ENCODE peak calls at places on chromosomes 13 and 19, in nine cellular contexts. F is epithelial cell of proximal tubule, T is cardiac muscle cell, N is upper lobe of right lung, M is GM20000, V is lung, Y is omental fat pad, S is fibroblast of mammary gland, L is AG04450. Z is an unnamed sample.

GRCh38 chr13:30698023-30698422 is 37.3 kb upstream of the ALOX5AP start:
- DNase-seq in F (no peak), T (peak), N (no peak), M (no peak), V (no peak), Y (no peak), S (peak), L (peak), Z (no peak)

GRCh38 chr19:53809518-53810186 is 14.5 kb downstream of the NLRP12 start:
- DNase-seq in F (no peak), T (no peak), N (no peak), M (no peak), V (no peak), Y (no peak), S (no peak), L (no peak), Z (peak)

GRCh38 chr19:52171321-52172169 is at the start of gene ZNF836:
- DNase-seq in F (no peak), T (peak), N (peak), M (peak), V (peak), Y (peak), S (peak), L (no peak), Z (peak)

GRCh38 chr13:20342326-20342725 is 110.2 kb upstream of the GJB6 start:
- DNase-seq in F (no peak), T (no peak), N (no peak), M (no peak), V (no peak), Y (no peak), S (no peak), L (no peak), Z (no peak)

GRCh38 chr19:2524840-2525723 is 49.2 kb downstream of the GADD45B start:
- DNase-seq in F (no peak), T (peak), N (no peak), M (no peak), V (no peak), Y (no peak), S (peak), L (no peak), Z (no peak)

GRCh38 chr19:46976845-46977320 is 42.8 kb upstream of the NPAS1 start:
- DNase-seq in F (peak), T (peak), N (no peak), M (no peak), V (no peak), Y (no peak), S (peak), L (no peak), Z (no peak)

GRCh38 chr13:62920181-62920580 is 1504.5 kb upstream of the PCDH20 start:
- DNase-seq in F (no peak), T (no peak), N (no peak), M (no peak), V (no peak), Y (no peak), S (peak), L (no peak), Z (no peak)

GRCh38 chr13:25170554-25171107 is 1.5 kb downstream of the AMER2 start:
- DNase-seq in F (no peak), T (peak), N (no peak), M (peak), V (no peak), Y (no peak), S (no peak), L (no peak), Z (peak)

GRCh38 chr13:77784531-77784930 is 87.0 kb downstream of the SLAIN1 start:
- DNase-seq in F (no peak), T (no peak), N (no peak), M (no peak), V (no peak), Y (no peak), S (no peak), L (no peak), Z (no peak)

GRCh38 chr19:37227996-37228395 is 10.0 kb downstream of the ZNF383 start:
- DNase-seq in F (no peak), T (no peak), N (no peak), M (no peak), V (no peak), Y (no peak), S (peak), L (no peak), Z (peak)
- TF ChIP-seq CTCF in F (peak), T (peak), N (peak), M (peak), V (peak), Y (no peak), S (peak), L (peak), Z (peak)

DNA sequence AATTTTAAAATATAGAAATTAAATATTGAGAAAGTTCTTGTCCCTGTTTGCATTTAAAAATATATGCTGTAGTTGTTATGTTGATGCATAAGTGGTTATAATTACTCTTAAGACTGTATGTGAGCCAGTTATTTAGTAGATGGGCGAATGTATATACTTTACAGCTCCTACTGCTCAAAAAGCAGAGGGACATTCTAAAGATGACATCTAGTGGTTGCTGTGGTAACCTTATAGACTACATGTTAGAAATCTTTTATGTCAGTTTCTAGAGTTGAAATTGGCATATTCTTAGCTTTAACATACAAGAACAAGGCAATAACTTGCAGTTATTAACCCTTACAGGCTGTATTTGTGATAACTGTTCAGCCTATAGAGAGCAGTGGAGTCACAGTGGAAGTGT is 160.5 kb downstream of the OLFM4 start:
- DNase-seq in F (no peak), T (no peak), N (no peak), M (no peak), V (no peak), Y (no peak), S (no peak), L (no peak), Z (no peak)
- TF ChIP-seq CTCF in F (no peak), T (no peak), N (no peak), M (no peak), V (no peak), Y (no peak), S (no peak), L (no peak), Z (no peak)

GRCh38 chr19:55212447-55212846 is 3.1 kb upstream of the PTPRH start:
- DNase-seq in F (no peak), T (no peak), N (no peak), M (no peak), V (no peak), Y (no peak), S (no peak), L (no peak), Z (peak)
- TF ChIP-seq CTCF in F (peak), T (peak), N (peak), M (peak), V (no peak), Y (no peak), S (peak), L (no peak), Z (peak)

DNA sequence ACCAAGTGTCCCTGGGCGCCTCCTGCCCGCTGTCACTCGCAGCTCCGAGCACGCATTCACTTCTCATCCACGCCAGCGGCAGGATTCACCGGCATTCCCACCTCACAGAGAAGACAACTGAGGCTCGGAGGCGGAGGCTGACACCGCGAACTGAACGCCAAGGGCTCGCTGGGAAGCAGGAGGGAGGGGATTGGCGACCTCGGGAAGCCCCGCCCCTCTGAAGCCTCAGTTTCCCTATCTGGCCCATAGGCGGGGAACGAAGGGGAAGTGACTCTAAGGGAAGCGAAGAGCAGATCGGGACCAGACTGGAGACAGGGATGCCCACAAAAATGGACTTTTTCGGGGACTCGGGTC is 256 bp downstream of the MICOS13 start:
- DNase-seq in F (no peak), T (no peak), N (peak), M (no peak), V (no peak), Y (no peak), S (peak), L (no peak), Z (no peak)
- TF ChIP-seq CTCF in F (no peak), T (no peak), N (no peak), M (no peak), V (no peak), Y (no peak), S (no peak), L (no peak), Z (no peak)

GRCh38 chr13:84431646-84432045 is 549.4 kb upstream of the SLITRK1 start:
- DNase-seq in F (no peak), T (no peak), N (no peak), M (no peak), V (no peak), Y (no peak), S (peak), L (no peak), Z (no peak)

GRCh38 chr13:84433024-84433423 is 550.8 kb upstream of the SLITRK1 start:
- DNase-seq in F (no peak), T (peak), N (no peak), M (no peak), V (no peak), Y (no peak), S (peak), L (peak), Z (no peak)

GRCh38 chr13:84430015-84430414 is 547.7 kb upstream of the SLITRK1 start:
- DNase-seq in F (no peak), T (peak), N (no peak), M (no peak), V (no peak), Y (no peak), S (peak), L (no peak), Z (no peak)

DNA sequence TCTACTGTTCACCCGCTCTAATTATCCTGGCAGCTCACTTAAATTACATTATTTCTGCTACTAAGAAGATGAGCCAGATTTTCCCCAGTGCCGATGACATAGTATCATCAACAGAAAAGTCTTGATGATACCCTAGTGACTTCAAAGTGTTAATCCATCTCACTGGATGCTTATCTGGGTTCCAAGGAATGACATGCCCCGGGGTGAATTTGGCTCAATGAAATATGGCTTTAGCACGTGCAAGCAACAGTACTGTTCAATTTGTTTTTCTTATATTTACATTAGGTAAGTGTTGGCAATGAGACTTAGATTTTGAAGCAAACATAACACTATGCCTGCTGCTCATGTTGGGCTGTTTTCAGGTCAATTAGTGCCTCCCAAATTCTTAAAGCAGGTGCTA is 548.2 kb upstream of the SLITRK1 start:
- DNase-seq in F (no peak), T (no peak), N (no peak), M (no peak), V (no peak), Y (no peak), S (no peak), L (no peak), Z (no peak)
- TF ChIP-seq CTCF in F (no peak), T (no peak), N (no peak), M (no peak), V (no peak), Y (no peak), S (no peak), L (no peak), Z (no peak)

GRCh38 chr13:95858286-95859075 is 181.5 kb downstream of the DNAJC3 start:
- DNase-seq in F (no peak), T (peak), N (no peak), M (no peak), V (no peak), Y (no peak), S (peak), L (no peak), Z (no peak)
- TF ChIP-seq CTCF in F (no peak), T (no peak), N (no peak), M (no peak), V (no peak), Y (no peak), S (no peak), L (no peak), Z (no peak)

GRCh38 chr13:22031702-22032286 is 360.9 kb downstream of the FGF9 start:
- DNase-seq in F (no peak), T (no peak), N (no peak), M (no peak), V (no peak), Y (no peak), S (no peak), L (no peak), Z (no peak)

GRCh38 chr13:22032905-22033304 is 362.0 kb downstream of the FGF9 start:
- DNase-seq in F (no peak), T (no peak), N (no peak), M (no peak), V (no peak), Y (no peak), S (no peak), L (no peak), Z (no peak)

GRCh38 chr13:22027561-22027960 is 356.7 kb downstream of the FGF9 start:
- DNase-seq in F (no peak), T (no peak), N (no peak), M (no peak), V (no peak), Y (no peak), S (no peak), L (no peak), Z (no peak)

GRCh38 chr13:22028831-22029230 is 358.0 kb downstream of the FGF9 start:
- DNase-seq in F (no peak), T (no peak), N (no peak), M (no peak), V (no peak), Y (no peak), S (no peak), L (no peak), Z (no peak)

GRCh38 chr13:22030321-22030720 is 359.4 kb downstream of the FGF9 start:
- DNase-seq in F (no peak), T (no peak), N (no peak), M (no peak), V (no peak), Y (no peak), S (no peak), L (no peak), Z (no peak)
- TF ChIP-seq CTCF in F (no peak), T (no peak), N (no peak), M (no peak), V (no peak), Y (no peak), S (no peak), L (no peak), Z (no peak)

GRCh38 chr19:49987159-49987698 is 26.3 kb upstream of the SIGLEC11 start:
- DNase-seq in F (peak), T (peak), N (peak), M (peak), V (peak), Y (peak), S (peak), L (peak), Z (peak)
- TF ChIP-seq CTCF in F (peak), T (no peak), N (no peak), M (no peak), V (no peak), Y (no peak), S (no peak), L (peak), Z (no peak)

GRCh38 chr19:4123615-4124568 is at the start of gene MAP2K2:
- DNase-seq in F (no peak), T (peak), N (peak), M (peak), V (peak), Y (peak), S (peak), L (peak), Z (peak)
- TF ChIP-seq CTCF in F (no peak), T (no peak), N (no peak), M (no peak), V (no peak), Y (no peak), S (no peak), L (no peak), Z (no peak)

DNA sequence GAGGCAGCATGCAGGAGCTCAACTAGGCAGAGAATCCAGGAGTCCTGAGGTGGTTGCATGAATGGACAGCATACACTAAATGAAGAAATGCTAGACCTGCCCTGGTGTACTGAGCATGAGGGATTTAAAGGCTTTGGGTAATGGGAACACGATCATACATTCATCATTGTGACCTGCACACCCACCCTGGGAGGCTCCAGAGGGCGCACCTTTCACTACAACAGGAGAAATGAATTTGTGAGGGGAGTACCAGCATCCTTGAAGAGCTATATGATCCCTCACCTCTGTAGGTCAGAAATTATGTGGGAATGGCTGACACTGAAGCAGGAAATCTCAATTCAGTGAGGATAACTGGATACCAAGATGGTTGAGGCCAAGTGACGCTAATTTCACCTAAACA is 8.9 kb downstream of the KLK2 start:
- DNase-seq in F (no peak), T (no peak), N (no peak), M (no peak), V (no peak), Y (no peak), S (no peak), L (no peak), Z (no peak)
- TF ChIP-seq CTCF in F (no peak), T (no peak), N (no peak), M (no peak), V (no peak), Y (no peak), S (no peak), L (no peak), Z (no peak)